ENCODE peak calls at places on chromosomes 11 and 22, in five cellular contexts. X is activated CD4-positive, CD25-positive, alpha-beta regulatory T cell; Q is iris pigment epithelial cell; V is OCI-LY7; A is lower lobe of right lung. H is an unnamed sample.

GRCh38 chr22:36147196-36147788 is 13.3 kb downstream of the APOL3 start:
- DNase-seq in X (no peak), Q (no peak), A (no peak), V (no peak), H (no peak)

GRCh38 chr11:120400564-120401364 is 64.6 kb downstream of the ARHGEF12 start:
- DNase-seq in X (no peak), A (no peak), V (no peak), Q (peak), H (peak)

GRCh38 chr11:47071871-47072270 is 104.8 kb downstream of the ARFGAP2 start:
- DNase-seq in A (no peak), V (no peak), Q (peak), X (no peak), H (peak)

GRCh38 chr22:43711681-43712080 is 100.4 kb downstream of the EFCAB6 start:
- DNase-seq in X (no peak), A (no peak), Q (no peak), V (no peak), H (no peak)

GRCh38 chr22:50470491-50470890 is 4.3 kb downstream of the SBF1 start:
- DNase-seq in V (peak), A (no peak), X (no peak), Q (no peak), H (no peak)

GRCh38 chr11:24239016-24239720 is 257.7 kb upstream of the LUZP2 start:
- DNase-seq in V (no peak), X (no peak), Q (peak), A (no peak), H (peak)

GRCh38 chr11:76744186-76745058 is 38.7 kb upstream of the TSKU start:
- DNase-seq in A (peak), Q (peak), X (no peak), V (no peak), H (peak)

GRCh38 chr11:78187366-78188011 is 937 bp downstream of the KCTD21 start:
- DNase-seq in V (no peak), A (no peak), Q (no peak), X (no peak), H (no peak)

GRCh38 chr11:70394211-70394950 is 3.9 kb upstream of the CTTN start:
- DNase-seq in Q (no peak), X (no peak), A (no peak), V (no peak), H (no peak)

GRCh38 chr11:76172583-76172982 is 33.7 kb downstream of the WNT11 start:
- DNase-seq in X (no peak), V (no peak), A (no peak), Q (no peak), H (no peak)

GRCh38 chr22:40196628-40197027 is 18.9 kb downstream of the TNRC6B start:
- DNase-seq in X (no peak), Q (peak), V (no peak), A (no peak), H (peak)